ENCODE peak calls at places on chromosome 10, in seven cellular contexts. E, C, R, J, N, I and W are unnamed samples.

GRCh38 chr10:18233775-18234174 is 93.6 kb downstream of the CACNB2 start:
- DNase-seq in I (no peak), E (peak), N (peak), R (no peak), J (peak), C (no peak), W (no peak)

GRCh38 chr10:121085386-121085785 is 234.2 kb downstream of the WDR11 start:
- DNase-seq in N (no peak), R (no peak), I (no peak), E (no peak), C (no peak), J (no peak), W (no peak)

GRCh38 chr10:99520040-99520803 is 12.5 kb upstream of the NKX2-3 start:
- DNase-seq in N (no peak), R (no peak), C (no peak), E (no peak), J (no peak), I (no peak), W (no peak)

GRCh38 chr10:78045237-78045636 is 11.6 kb downstream of the RPS24 start:
- DNase-seq in I (peak), E (no peak), R (no peak), N (no peak), J (no peak), C (no peak), W (peak)

GRCh38 chr10:52776471-52776903 is 3.9 kb upstream of the MBL2 start:
- DNase-seq in C (no peak), N (no peak), R (peak), I (no peak), J (no peak), E (no peak), W (no peak)

GRCh38 chr10:60382946-60383681 is 6.6 kb downstream of the ANK3 start:
- DNase-seq in N (no peak), R (no peak), E (peak), I (no peak), J (no peak), C (peak), W (no peak)

GRCh38 chr10:108566216-108567107 is 1356.8 kb downstream of the XPNPEP1 start:
- DNase-seq in I (no peak), E (no peak), R (no peak), C (no peak), N (no peak), J (no peak), W (no peak)

GRCh38 chr10:74877899-74878298 is 51.5 kb downstream of the KAT6B start:
- DNase-seq in N (no peak), R (no peak), C (no peak), E (no peak), J (no peak), I (no peak), W (no peak)

GRCh38 chr10:62614389-62615157 is 189.9 kb upstream of the ADO start:
- DNase-seq in C (peak), N (no peak), E (peak), I (peak), J (no peak), R (no peak), W (peak)

GRCh38 chr10:13053794-13054462 is 46.0 kb upstream of the OPTN start:
- DNase-seq in N (no peak), R (no peak), I (no peak), J (no peak), E (no peak), C (no peak), W (no peak)

GRCh38 chr10:63806330-63806729 is 285.1 kb downstream of the REEP3 start:
- DNase-seq in I (no peak), N (no peak), E (no peak), R (no peak), J (no peak), C (no peak), W (no peak)

GRCh38 chr10:18473424-18474110 is 177.8 kb downstream of the NSUN6 start:
- DNase-seq in C (peak), I (no peak), R (no peak), J (no peak), N (peak), E (no peak), W (no peak)

GRCh38 chr10:5293691-5294550 is 70.8 kb upstream of the UCN3 start:
- DNase-seq in N (peak), C (peak), I (peak), R (peak), E (peak), J (peak), W (peak)

GRCh38 chr10:88582411-88582805 is 710 bp downstream of the RNLS start:
- DNase-seq in E (no peak), I (no peak), N (no peak), J (no peak), C (no peak), R (no peak), W (no peak)

GRCh38 chr10:27742195-27742925 is 3.3 kb downstream of the MKX start:
- DNase-seq in N (peak), J (peak), E (peak), R (peak), C (peak), I (peak), W (peak)

GRCh38 chr10:4391683-4392082 is 434.3 kb upstream of the AKR1E2 start:
- DNase-seq in N (no peak), J (peak), E (peak), C (peak), R (no peak), I (no peak), W (no peak)

GRCh38 chr10:121608669-121609190 is 10.5 kb upstream of the FGFR2 start:
- DNase-seq in C (no peak), I (peak), R (peak), E (peak), N (peak), J (peak), W (peak)

GRCh38 chr10:100670828-100671479 is 74.4 kb upstream of the PAX2 start:
- DNase-seq in C (no peak), I (peak), N (peak), J (peak), E (peak), R (no peak), W (peak)

GRCh38 chr10:36670616-36671402 is 454.6 kb upstream of the ANKRD30A start:
- DNase-seq in R (no peak), C (peak), N (no peak), J (no peak), E (peak), I (no peak), W (no peak)

GRCh38 chr10:37826806-37827205 is 30.6 kb downstream of the ZNF248 start:
- DNase-seq in N (no peak), R (no peak), C (no peak), J (no peak), E (no peak), I (no peak), W (no peak)

GRCh38 chr10:18279202-18279601 is 139.0 kb downstream of the CACNB2 start:
- DNase-seq in C (peak), J (no peak), N (no peak), I (no peak), E (peak), R (no peak), W (no peak)

GRCh38 chr10:31554556-31554955 is 235.5 kb downstream of the ZEB1 start:
- DNase-seq in E (no peak), C (peak), N (no peak), R (no peak), J (no peak), I (no peak), W (no peak)

GRCh38 chr10:63520463-63521388 is 475 bp upstream of the REEP3 start:
- DNase-seq in C (peak), I (peak), N (peak), R (peak), E (peak), J (peak), W (peak)

GRCh38 chr10:26157734-26158133 is 58.8 kb upstream of the GAD2 start:
- DNase-seq in C (no peak), R (no peak), N (no peak), I (no peak), E (no peak), J (peak), W (no peak)
- TF ChIP-seq CTCF in C (no peak), R (peak), N (no peak), I (peak), E (no peak), J (no peak), W (no peak)

GRCh38 chr10:110446954-110447608 is 50.6 kb upstream of the DUSP5 start:
- DNase-seq in C (peak), J (no peak), R (no peak), E (peak), I (no peak), N (no peak), W (no peak)
- TF ChIP-seq CTCF in C (peak), J (no peak), R (no peak), E (no peak), I (no peak), N (no peak), W (no peak)

DNA sequence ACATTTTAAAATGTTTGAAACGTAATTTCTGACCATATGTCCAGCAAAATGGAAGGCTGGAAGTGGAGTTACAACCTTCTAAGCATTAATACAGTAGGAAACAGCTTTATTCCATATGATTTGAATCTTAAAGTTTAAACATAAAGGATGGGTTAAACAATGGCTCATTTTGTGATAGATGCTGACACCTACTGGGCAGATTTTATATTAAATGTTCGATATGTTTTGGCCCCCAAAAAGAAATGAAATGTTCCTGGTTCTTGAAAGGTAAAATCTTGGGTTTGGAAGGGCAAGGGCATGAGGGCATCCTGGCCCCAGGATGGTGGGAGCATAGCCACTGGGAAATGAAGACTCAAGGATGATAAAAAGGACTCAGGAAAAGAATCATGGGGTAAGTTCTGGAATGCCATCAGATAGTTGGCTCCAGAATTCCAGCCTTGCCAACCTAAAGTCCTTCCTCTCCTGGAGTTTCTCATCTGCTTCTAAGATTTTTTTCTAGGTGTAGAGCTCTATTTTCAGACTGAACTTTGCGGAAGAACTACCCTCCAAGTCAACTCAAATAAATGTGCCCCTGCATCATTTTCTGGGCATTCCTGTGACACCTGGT is 34.6 kb upstream of the SLC35G1 start:
- DNase-seq in E (peak), R (no peak), C (peak), J (no peak), I (no peak), N (no peak), W (peak)
- TF ChIP-seq CTCF in E (peak), R (peak), C (peak), J (peak), I (peak), N (peak), W (no peak)

DNA sequence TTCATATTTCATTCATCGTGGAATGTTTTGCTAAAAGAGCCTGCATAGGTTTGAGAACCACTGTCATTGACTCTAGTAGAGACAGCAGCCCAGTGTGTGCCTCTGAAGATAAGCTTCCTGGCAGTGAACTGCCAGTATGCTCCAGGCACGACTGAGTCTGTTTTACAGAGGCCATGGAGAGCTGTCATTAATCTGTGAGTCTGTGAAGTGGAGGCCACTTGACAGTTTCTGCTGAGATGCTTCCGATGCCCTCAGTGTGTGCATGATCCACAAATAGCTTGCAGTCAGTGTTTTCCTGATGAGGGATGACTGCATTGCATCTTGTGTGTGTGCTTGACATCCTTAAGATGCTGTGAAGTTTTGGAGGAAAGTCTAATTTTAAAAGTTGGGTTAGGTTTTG is 162.2 kb downstream of the PFKFB3 start:
- DNase-seq in C (no peak), R (no peak), E (no peak), J (no peak), N (no peak), I (no peak), W (no peak)
- TF ChIP-seq CTCF in C (no peak), R (no peak), E (no peak), J (no peak), N (no peak), I (no peak), W (no peak)